ENCODE peak calls at places on chromosome 1, in seven cellular contexts. T is GM06990; M is GM12864; X is A172; E is GM04503; D is stimulated activated CD8-positive, alpha-beta memory T cell treated with anti-CD3 and anti-CD28 coated beads, Interleukin-4, amount 100 ng/mL, for 24 hours; V is endothelial cell. K is an unnamed sample.

GRCh38 chr1:243269461-243269801 is 13.6 kb downstream of the SDCCAG8 start:
- DNase-seq in T (no peak), M (no peak), X (peak), E (no peak), D (no peak), V (no peak), K (no peak)

GRCh38 chr1:7558921-7559869 is 211.9 kb upstream of the VAMP3 start:
- DNase-seq in T (no peak), M (no peak), X (no peak), E (no peak), D (no peak), V (no peak), K (no peak)

GRCh38 chr1:205239078-205239477 is 11.3 kb downstream of the TMCC2 start:
- DNase-seq in T (no peak), M (no peak), X (no peak), E (no peak), D (no peak), V (no peak), K (no peak)

GRCh38 chr1:197761654-197762053 is 13.6 kb downstream of the DENND1B start:
- DNase-seq in T (peak), M (no peak), X (no peak), E (no peak), D (no peak), V (no peak), K (no peak)

GRCh38 chr1:88985033-88985432 is 7.4 kb downstream of the KYAT3 start:
- DNase-seq in T (no peak), M (no peak), X (peak), E (peak), D (no peak), V (no peak), K (peak)

GRCh38 chr1:233613252-233614172 is at the start of gene KCNK1:
- DNase-seq in T (peak), M (no peak), X (peak), E (peak), D (no peak), V (peak), K (peak)

GRCh38 chr1:113401067-113401466 is 10.8 kb downstream of the MAGI3 start:
- DNase-seq in T (no peak), M (no peak), X (no peak), E (no peak), D (no peak), V (no peak), K (no peak)

GRCh38 chr1:234971586-234972297 is 156.9 kb downstream of the TOMM20 start:
- DNase-seq in T (peak), M (no peak), X (no peak), E (no peak), D (no peak), V (no peak), K (no peak)

GRCh38 chr1:248372394-248372793 is 3.2 kb upstream of the OR2T6 start:
- DNase-seq in T (no peak), M (no peak), X (no peak), E (no peak), D (no peak), V (no peak), K (no peak)

GRCh38 chr1:155226910-155227260 is 18.4 kb downstream of the MTX1 start:
- DNase-seq in T (peak), M (no peak), X (peak), E (no peak), D (peak), V (peak), K (no peak)

GRCh38 chr1:199113265-199113869 is 474.5 kb downstream of the PTPRC start:
- DNase-seq in T (peak), M (peak), X (peak), E (peak), D (peak), V (peak), K (no peak)

GRCh38 chr1:85681087-85681486 is 27.1 kb downstream of the ZNHIT6 start:
- DNase-seq in T (no peak), M (no peak), X (no peak), E (peak), D (no peak), V (no peak), K (no peak)

GRCh38 chr1:9085306-9085940 is 16.0 kb upstream of the SLC2A5 start:
- DNase-seq in T (no peak), M (no peak), X (no peak), E (no peak), D (no peak), V (no peak), K (no peak)

GRCh38 chr1:222817529-222817928 is 2.7 kb downstream of the DISP1 start:
- DNase-seq in T (no peak), M (no peak), X (peak), E (peak), D (no peak), V (no peak), K (peak)

GRCh38 chr1:53963472-53963871 is 17.3 kb downstream of the LRRC42 start:
- DNase-seq in T (no peak), M (no peak), X (no peak), E (no peak), D (no peak), V (no peak), K (no peak)

GRCh38 chr1:226548281-226549093 is at the start of gene STUM:
- DNase-seq in T (no peak), M (no peak), X (no peak), E (no peak), D (no peak), V (peak), K (no peak)

GRCh38 chr1:107141491-107142369 is 891 bp downstream of the NTNG1 start:
- DNase-seq in T (peak), M (no peak), X (peak), E (peak), D (no peak), V (peak), K (peak)

GRCh38 chr1:219293440-219293839 is 119.8 kb downstream of the LYPLAL1 start:
- DNase-seq in T (no peak), M (no peak), X (no peak), E (no peak), D (no peak), V (no peak), K (no peak)

GRCh38 chr1:86441581-86441980 is 17.6 kb downstream of the CLCA2 start:
- DNase-seq in T (no peak), M (no peak), X (no peak), E (no peak), D (no peak), V (no peak), K (no peak)

GRCh38 chr1:232793944-232794343 is 11.3 kb upstream of the MAP10 start:
- DNase-seq in T (no peak), M (no peak), X (peak), E (peak), D (no peak), V (no peak), K (peak)

GRCh38 chr1:2508180-2508579 is 18.2 kb downstream of the PANK4 start:
- DNase-seq in T (no peak), M (no peak), X (no peak), E (no peak), D (no peak), V (no peak), K (no peak)

GRCh38 chr1:168875819-168876218 is 146.8 kb upstream of the DPT start:
- DNase-seq in T (no peak), M (no peak), X (no peak), E (no peak), D (no peak), V (no peak), K (no peak)

GRCh38 chr1:19597463-19598309 is 46.4 kb upstream of the NBL1 start:
- DNase-seq in T (no peak), M (no peak), X (peak), E (no peak), D (no peak), V (no peak), K (no peak)